ENCODE peak calls at places on chromosome 21, in four cellular contexts. S is AG09309, Z is bronchial epithelial cell, K is brain microvascular endothelial cell. P is an unnamed sample.

GRCh38 chr21:30463713-30464112 is 16.5 kb downstream of the KRTAP19-1 start:
- DNase-seq in S (no peak), Z (peak; percentile 17), K (no peak), P (no peak)

GRCh38 chr21:18164933-18165332 is 79.7 kb upstream of the CHODL start:
- DNase-seq in Z (peak; percentile 18), K (no peak), S (no peak), P (no peak)

GRCh38 chr21:16078382-16078781 is 348.6 kb downstream of the USP25 start:
- DNase-seq in Z (no peak), S (no peak), K (no peak), P (no peak)

GRCh38 chr21:26739189-26739588 is 106.0 kb downstream of the ADAMTS1 start:
- DNase-seq in Z (peak; percentile 8), K (no peak), S (no peak), P (no peak)

GRCh38 chr21:36450511-36450910 is 29.4 kb downstream of the CLDN14 start:
- DNase-seq in Z (peak; percentile 44), S (no peak), K (peak; percentile 57), P (no peak)

GRCh38 chr21:31927872-31928476 is 55.2 kb downstream of the HUNK start:
- DNase-seq in K (no peak), Z (no peak), S (no peak), P (no peak)

GRCh38 chr21:17348849-17349248 is 164.0 kb upstream of the CXADR start:
- DNase-seq in K (no peak), Z (no peak), S (no peak), P (no peak)

GRCh38 chr21:35738342-35738961 is 321.9 kb downstream of the SETD4 start:
- DNase-seq in Z (peak; percentile 76), K (peak; percentile 46), S (no peak), P (no peak)

GRCh38 chr21:41573902-41574690 is 66.1 kb upstream of the TMPRSS2 start:
- DNase-seq in S (no peak), Z (no peak), K (no peak), P (no peak)

GRCh38 chr21:29025328-29025713 is 853 bp downstream of the USP16 start:
- DNase-seq in Z (peak; percentile 44), K (peak; percentile 11), S (no peak), P (no peak)

GRCh38 chr21:31354604-31355443 is 10.8 kb upstream of the TIAM1 start:
- DNase-seq in S (peak; percentile 41), K (peak; percentile 72), Z (peak; percentile 98), P (no peak)

GRCh38 chr21:21806711-21807597 is 808.7 kb downstream of the NCAM2 start:
- DNase-seq in Z (no peak), K (no peak), S (no peak), P (no peak)

GRCh38 chr21:35861656-35862055 is 198.7 kb downstream of the SETD4 start:
- DNase-seq in Z (no peak), K (no peak), S (peak; percentile 66), P (no peak)

GRCh38 chr21:31670065-31670464 is 10.6 kb downstream of the SOD1 start:
- DNase-seq in Z (no peak), K (no peak), S (no peak), P (no peak)

GRCh38 chr21:15772654-15773053 is 42.9 kb downstream of the USP25 start:
- DNase-seq in Z (no peak), S (no peak), K (peak; percentile 5), P (no peak)

GRCh38 chr21:36705679-36706481 is 7.0 kb downstream of the SIM2 start:
- DNase-seq in Z (no peak), S (no peak), K (no peak), P (no peak)

GRCh38 chr21:16117331-16117730 is 387.5 kb downstream of the USP25 start:
- DNase-seq in S (no peak), Z (peak; percentile 12), K (no peak), P (no peak)

GRCh38 chr21:26591543-26591942 is 18.5 kb upstream of the CYYR1 start:
- DNase-seq in K (no peak), Z (peak; percentile 12), S (no peak), P (no peak)

GRCh38 chr21:25910809-25911208 is 176.0 kb downstream of the GABPA start:
- DNase-seq in K (no peak), Z (no peak), S (no peak), P (no peak)

GRCh38 chr21:14095021-14095420 is 115.7 kb downstream of the LIPI start:
- DNase-seq in K (no peak), S (no peak), Z (no peak), P (no peak)

GRCh38 chr21:37220433-37220980 is 46.6 kb downstream of the VPS26C start:
- DNase-seq in S (no peak), Z (peak; percentile 19), K (peak; percentile 24), P (no peak)

GRCh38 chr21:17513214-17514123 is 626 bp downstream of the CXADR start:
- DNase-seq in K (peak; percentile 20), S (no peak), Z (peak; percentile 47), P (no peak)

GRCh38 chr21:27094182-27094948 is 127.5 kb upstream of the ADAMTS5 start:
- DNase-seq in K (no peak), S (peak; percentile 38), Z (no peak), P (no peak)

GRCh38 chr21:37348664-37349063 is 17.9 kb upstream of the DYRK1A start:
- DNase-seq in Z (no peak), K (no peak), S (no peak), P (no peak)

GRCh38 chr21:26061437-26061836 is 109.1 kb downstream of the APP start:
- DNase-seq in S (peak; percentile 34), K (no peak), Z (no peak), P (no peak)

GRCh38 chr21:36487641-36488307 is 7.9 kb upstream of the CLDN14 start:
- DNase-seq in S (no peak), Z (peak; percentile 92), K (peak; percentile 67), P (no peak)

GRCh38 chr21:17802568-17802967 is 16.6 kb downstream of the C21orf91 start:
- DNase-seq in K (peak; percentile 47), Z (peak; percentile 73), S (no peak), P (no peak)

DNA sequence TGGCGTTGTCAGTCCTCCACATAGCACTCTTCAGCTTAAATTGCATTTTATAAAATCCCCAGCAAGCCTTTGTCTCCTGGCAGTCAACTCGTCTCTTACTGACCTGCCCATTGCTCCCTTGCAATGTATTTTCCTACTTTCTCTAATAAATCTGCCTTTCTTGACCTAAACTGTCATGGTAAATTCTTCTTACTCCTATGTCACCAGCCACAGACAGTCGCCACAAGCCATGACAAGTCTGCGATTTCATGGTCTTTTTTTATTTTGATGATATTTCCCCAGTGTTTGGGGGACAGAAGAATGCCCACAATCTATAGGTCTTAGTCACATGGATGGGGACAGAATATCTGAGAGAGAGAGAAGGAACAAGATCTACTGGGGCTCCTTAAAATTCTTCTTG is 8.4 kb downstream of the IFNAR2 start:
- DNase-seq in K (no peak), S (no peak), Z (no peak), P (no peak)
- H3K4me3 ChIP-seq in K (no peak overlapping the region), S (no peak overlapping the region), Z (no peak overlapping the region), P (peak overlapping the region; percentile 3)

GRCh38 chr21:9772348-9772672 is 749.1 kb upstream of the TPTE start:
- DNase-seq in K (no peak), S (no peak), Z (no peak), P (no peak)
- TF ChIP-seq CTCF in K (no peak), S (no peak), Z (no peak), P (no peak)

GRCh38 chr21:42685036-42685435 is 31.6 kb downstream of the PDE9A start:
- DNase-seq in K (no peak), Z (no peak), S (no peak), P (no peak)
- H3K4me3 ChIP-seq in K (no peak overlapping the region), Z (no peak overlapping the region), S (no peak overlapping the region), P (no peak overlapping the region)

GRCh38 chr21:44301093-44301492 is 1.2 kb downstream of the PFKL start:
- DNase-seq in K (no peak), S (no peak), Z (no peak), P (no peak)

GRCh38 chr21:44304041-44304738 is 4.3 kb downstream of the PFKL start:
- DNase-seq in K (no peak), Z (no peak), S (no peak), P (no peak)

GRCh38 chr21:44300262-44300959 is 558 bp downstream of the PFKL start:
- DNase-seq in K (peak; percentile 6), S (no peak), Z (peak; percentile 22), P (no peak)

GRCh38 chr21:44303490-44303981 is 3.7 kb downstream of the PFKL start:
- DNase-seq in S (no peak), Z (no peak), K (no peak), P (no peak)

GRCh38 chr21:44301961-44302406 is 2.1 kb downstream of the PFKL start:
- DNase-seq in K (no peak), S (no peak), Z (no peak), P (no peak)
- TF ChIP-seq CTCF in K (peak; percentile 26), S (no peak), Z (peak; percentile 36), P (peak; percentile 35)

DNA sequence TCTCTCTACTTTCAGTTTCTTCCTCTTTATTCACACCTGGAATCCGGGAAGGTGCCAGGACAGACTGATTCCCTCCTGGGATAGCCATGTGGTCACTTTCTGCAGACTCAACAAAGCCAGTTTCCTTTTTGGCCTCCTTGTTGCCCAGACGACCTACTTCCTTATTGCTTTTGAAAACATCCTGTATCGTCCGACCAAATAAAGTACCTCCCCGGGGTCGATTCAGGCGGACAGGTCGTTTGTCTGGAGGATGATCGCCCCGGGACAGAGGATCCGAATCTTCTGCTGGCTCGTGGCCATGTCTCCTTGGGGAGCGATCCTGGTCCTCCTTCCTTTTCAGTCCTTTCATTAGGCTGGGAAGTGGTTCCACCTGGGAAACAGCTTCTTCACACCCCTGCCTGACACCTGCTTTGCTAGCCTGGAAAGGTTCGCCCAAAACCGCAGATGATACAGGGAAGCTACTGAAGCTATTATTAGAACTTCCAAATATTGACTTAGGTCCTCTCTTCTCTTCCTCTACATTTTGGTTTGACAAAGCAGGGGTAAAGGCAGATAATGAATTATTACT is 1.2 kb downstream of the MCM3AP start:
- DNase-seq in Z (no peak), S (no peak), K (no peak), P (no peak)
- H3K4me3 ChIP-seq in Z (no peak overlapping the region), S (no peak overlapping the region), K (no peak overlapping the region), P (peak overlapping the region; percentile 34)

GRCh38 chr21:42973991-42974831 is at the start of gene PKNOX1:
- DNase-seq in Z (peak; percentile 90), S (peak; percentile 91), K (peak; percentile 97), P (peak; percentile 95)
- TF ChIP-seq CTCF in Z (no peak), S (no peak), K (no peak), P (no peak)

DNA sequence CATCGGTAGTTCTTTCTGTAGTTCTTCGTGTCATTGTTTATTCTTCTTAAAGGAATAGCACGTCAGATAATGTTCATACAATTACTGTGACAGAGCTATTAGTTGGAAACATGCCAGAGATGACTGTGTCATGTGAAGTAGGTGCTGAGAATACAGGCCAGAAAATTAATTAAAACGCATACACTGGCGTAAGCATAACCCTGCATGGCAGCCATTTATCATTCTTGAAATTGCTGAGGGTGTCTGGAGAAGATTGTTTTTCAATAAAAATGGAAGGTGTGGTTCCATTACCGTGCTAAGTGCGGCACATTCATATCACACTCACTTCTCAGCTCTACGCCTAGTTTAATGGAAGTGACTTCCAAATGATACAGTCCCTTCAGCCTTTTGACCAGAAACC is 7.8 kb downstream of the ETS2 start:
- DNase-seq in S (no peak), K (no peak), Z (no peak), P (no peak)
- H3K4me3 ChIP-seq in S (no peak overlapping the region), K (no peak overlapping the region), Z (no peak overlapping the region), P (no peak overlapping the region)

P was measured in GM12864.